ENCODE peak calls at places on chromosome 1, in five cellular contexts. K is ovary, P is upper lobe of right lung, B is sigmoid colon, X is prostate gland. Q is an unnamed sample. For H3K36me3, the result is how much of the 10 kb centered on the place peaks cover.

GRCh38 chr1:215476541-215476940 is 90.6 kb upstream of the KCTD3 start:
- DNase-seq in K (no peak), P (no peak), B (no peak), X (no peak), Q (no peak)

GRCh38 chr1:94092210-94092613 is 28.7 kb downstream of the ABCA4 start:
- DNase-seq in K (no peak), P (no peak), B (peak), X (no peak), Q (no peak)

GRCh38 chr1:55277377-55278130 is 62.4 kb upstream of the USP24 start:
- DNase-seq in K (peak), P (peak), B (peak), X (peak), Q (peak)

GRCh38 chr1:153535664-153536585 is at the start of gene S100A6:
- DNase-seq in K (peak), P (peak), B (peak), X (peak), Q (peak)

GRCh38 chr1:235883261-235883927 is 16.7 kb upstream of the LYST start:
- DNase-seq in K (peak), P (peak), B (peak), X (peak), Q (peak)

GRCh38 chr1:187051618-187052232 is 223.0 kb downstream of the PLA2G4A start:
- DNase-seq in K (no peak), P (no peak), B (no peak), X (no peak), Q (no peak)

GRCh38 chr1:211641942-211642341 is 33.5 kb downstream of the NEK2 start:
- DNase-seq in K (no peak), P (peak), B (no peak), X (no peak), Q (no peak)

GRCh38 chr1:56080123-56080522 is 499.2 kb downstream of the PLPP3 start:
- DNase-seq in K (no peak), P (no peak), B (no peak), X (no peak), Q (no peak)

GRCh38 chr1:91755176-91755575 is 130.8 kb downstream of the TGFBR3 start:
- DNase-seq in K (peak), P (no peak), B (peak), X (no peak), Q (no peak)

GRCh38 chr1:224377676-224378006 is 21.0 kb downstream of the CNIH4 start:
- DNase-seq in K (no peak), P (no peak), B (no peak), X (no peak), Q (no peak)

GRCh38 chr1:76426606-76427005 is 352.1 kb downstream of the ST6GALNAC3 start:
- DNase-seq in K (no peak), P (no peak), B (no peak), X (no peak), Q (no peak)

GRCh38 chr1:219555802-219556201 is 57.1 kb downstream of the ZC3H11B start:
- DNase-seq in K (no peak), P (no peak), B (no peak), X (peak), Q (no peak)

GRCh38 chr1:233364695-233365539 is 37.4 kb downstream of the MAP3K21 start:
- DNase-seq in K (no peak), P (no peak), B (no peak), X (no peak), Q (no peak)

GRCh38 chr1:200129480-200129879 is 102.0 kb downstream of the NR5A2 start:
- DNase-seq in K (no peak), P (no peak), B (no peak), X (no peak), Q (no peak)

GRCh38 chr1:41640141-41640751 is 155.8 kb upstream of the EDN2 start:
- DNase-seq in K (no peak), P (no peak), B (no peak), X (no peak), Q (no peak)

GRCh38 chr1:63966016-63966415 is 192.2 kb downstream of the ROR1 start:
- DNase-seq in K (no peak), P (no peak), B (no peak), X (no peak), Q (no peak)

GRCh38 chr1:14742181-14742980 is 143.9 kb downstream of the KAZN start:
- DNase-seq in K (no peak), P (no peak), B (no peak), X (no peak), Q (no peak)

GRCh38 chr1:40723196-40723955 is 31.9 kb downstream of the NFYC start:
- DNase-seq in K (no peak), P (no peak), B (no peak), X (peak), Q (peak)

GRCh38 chr1:196063307-196063706 is 544.9 kb downstream of the KCNT2 start:
- DNase-seq in K (no peak), P (no peak), B (no peak), X (no peak), Q (no peak)

GRCh38 chr1:184658033-184658432 is 96.6 kb downstream of the EDEM3 start:
- DNase-seq in K (no peak), P (no peak), B (no peak), X (no peak), Q (no peak)

GRCh38 chr1:190154744-190155143 is 322.9 kb downstream of the BRINP3 start:
- DNase-seq in K (no peak), P (no peak), B (no peak), X (no peak), Q (no peak)

GRCh38 chr1:240457203-240457602 is 154.8 kb downstream of the GREM2 start:
- DNase-seq in K (no peak), P (no peak), B (no peak), X (no peak), Q (peak)

GRCh38 chr1:81670286-81670685 is 130.4 kb upstream of the ADGRL2 start:
- DNase-seq in K (peak), P (no peak), B (peak), X (peak), Q (peak)

GRCh38 chr1:100959502-100960060 is 63.7 kb downstream of the SLC30A7 start:
- DNase-seq in K (no peak), P (no peak), B (no peak), X (no peak), Q (no peak)

GRCh38 chr1:11211461-11211860 is 22.3 kb downstream of the ANGPTL7 start:
- DNase-seq in K (no peak), P (no peak), B (no peak), X (no peak), Q (no peak)
- H3K36me3 ChIP-seq in K (under half), P (half or more), B (half or more), X (under half), Q (half or more)

DNA sequence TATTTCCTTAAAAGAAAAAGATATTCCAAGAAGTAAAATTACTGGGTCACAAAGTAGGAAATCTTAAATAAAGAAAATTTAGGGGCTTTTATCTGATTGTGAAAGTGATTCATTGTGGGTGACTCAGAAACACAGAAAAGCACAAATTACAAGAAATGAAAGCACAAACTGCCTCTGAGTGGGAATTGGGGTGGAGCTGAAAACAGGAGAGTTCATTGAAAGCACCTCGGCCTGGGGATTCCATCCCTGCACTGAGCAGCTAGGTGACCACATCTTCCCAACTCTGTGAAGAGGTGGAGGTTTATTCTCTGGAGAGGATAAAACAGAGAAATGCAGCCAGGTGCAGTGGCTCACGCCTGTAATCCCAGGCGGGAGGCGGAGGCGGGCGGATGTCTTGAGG is 7.4 kb downstream of the GJA4 start:
- DNase-seq in K (no peak), P (no peak), B (no peak), X (no peak), Q (no peak)
- H3K36me3 ChIP-seq in K (under half), P (under half), B (under half), X (under half), Q (under half)

DNA sequence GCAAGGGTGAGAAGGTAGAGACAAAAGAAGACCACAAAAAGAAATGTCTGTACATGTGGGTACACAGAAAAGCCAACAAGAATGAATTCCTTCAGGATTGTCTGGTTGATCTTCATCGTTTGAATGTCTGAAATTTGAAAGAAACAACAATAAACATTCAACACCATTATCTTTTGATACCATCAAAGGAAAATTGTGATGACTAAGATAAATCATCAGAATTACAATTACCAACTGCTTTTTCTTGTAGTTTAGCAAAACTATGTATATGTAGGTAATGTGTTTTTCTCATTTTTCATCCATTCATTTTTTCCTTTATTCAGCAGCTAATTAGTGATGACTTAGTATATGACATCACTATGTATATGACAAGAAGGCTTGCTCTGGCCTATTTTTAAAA is at the start of gene OR10X1:
- DNase-seq in K (no peak), P (no peak), B (no peak), X (no peak), Q (no peak)
- H3K36me3 ChIP-seq in K (under half), P (under half), B (under half), X (under half), Q (under half)

GRCh38 chr1:115065021-115065420 is 24.3 kb downstream of the TSPAN2 start:
- DNase-seq in K (no peak), P (no peak), B (no peak), X (no peak), Q (no peak)
- H3K36me3 ChIP-seq in K (under half), P (under half), B (under half), X (under half), Q (under half)